ENCODE peak calls at places on chromosomes 12 and 14, in six cellular contexts. B is fibroblast of pulmonary artery, X is mucosa of descending colon, F is colonic mucosa, T is dorsolateral prefrontal cortex, S is endothelial cell. A is an unnamed sample.

GRCh38 chr14:59919582-59920377 is at the start of gene LRRC9:
- DNase-seq in F (peak), T (peak), B (peak), X (peak), S (peak), A (peak)

GRCh38 chr12:52952082-52952801 is 3.3 kb downstream of the KRT18 start:
- DNase-seq in B (no peak), X (peak), S (no peak), T (peak), F (peak), A (no peak)

GRCh38 chr12:47547077-47547476 is 158.8 kb downstream of the RPAP3 start:
- DNase-seq in B (peak), T (no peak), S (peak), F (no peak), X (no peak), A (no peak)

GRCh38 chr14:90569606-90570462 is 173.0 kb downstream of the CALM1 start:
- DNase-seq in B (no peak), F (no peak), T (no peak), X (no peak), S (no peak), A (no peak)

GRCh38 chr12:53735556-53735955 is 8.3 kb upstream of the CALCOCO1 start:
- DNase-seq in B (no peak), T (peak), S (no peak), X (no peak), F (no peak), A (no peak)

GRCh38 chr12:122836027-122836921 is 1.0 kb downstream of the HIP1R start:
- DNase-seq in S (peak), T (no peak), X (peak), F (peak), B (peak), A (no peak)

GRCh38 chr14:105852378-105853088 is 326.1 kb downstream of the TMEM121 start:
- DNase-seq in T (no peak), S (no peak), B (no peak), X (peak), F (peak), A (no peak)

GRCh38 chr12:68557011-68557715 is 53.5 kb upstream of the RAP1B start:
- DNase-seq in S (no peak), T (no peak), F (no peak), B (peak), X (no peak), A (no peak)

GRCh38 chr14:94961761-94962575 is 192.1 kb upstream of the GSC start:
- DNase-seq in X (no peak), S (no peak), F (no peak), T (no peak), B (no peak), A (no peak)

GRCh38 chr14:35140718-35141581 is 18.6 kb downstream of the PRORP start:
- DNase-seq in B (peak), S (no peak), F (no peak), T (no peak), X (no peak), A (no peak)
- TF ChIP-seq CTCF in B (peak), S (peak), F (peak), T (peak), X (no peak), A (peak)

GRCh38 chr14:103384450-103385152 is 614 bp upstream of the MARK3 start:
- DNase-seq in S (peak), B (no peak), T (no peak), F (peak), X (peak), A (peak)

GRCh38 chr14:103382375-103382774 is 2.8 kb upstream of the MARK3 start:
- DNase-seq in B (peak), X (no peak), T (no peak), S (no peak), F (no peak), A (no peak)

GRCh38 chr14:103386632-103387329 is 1.6 kb downstream of the MARK3 start:
- DNase-seq in F (no peak), T (no peak), S (no peak), X (no peak), B (peak), A (no peak)

GRCh38 chr14:103385994-103386491 is 828 bp downstream of the MARK3 start:
- DNase-seq in X (peak), S (peak), F (peak), T (peak), B (peak), A (peak)

GRCh38 chr14:103385153-103385993 is at the start of gene MARK3:
- DNase-seq in T (peak), S (peak), X (peak), B (peak), F (peak), A (peak)
- TF ChIP-seq CTCF in T (peak), S (no peak), X (no peak), B (no peak), F (no peak), A (no peak)

GRCh38 chr12:45582536-45582935 is 147.0 kb upstream of the ARID2 start:
- DNase-seq in B (peak), T (no peak), F (no peak), X (no peak), S (no peak), A (no peak)
- TF ChIP-seq CTCF in B (no peak), T (no peak), F (no peak), X (no peak), S (no peak), A (no peak)

DNA sequence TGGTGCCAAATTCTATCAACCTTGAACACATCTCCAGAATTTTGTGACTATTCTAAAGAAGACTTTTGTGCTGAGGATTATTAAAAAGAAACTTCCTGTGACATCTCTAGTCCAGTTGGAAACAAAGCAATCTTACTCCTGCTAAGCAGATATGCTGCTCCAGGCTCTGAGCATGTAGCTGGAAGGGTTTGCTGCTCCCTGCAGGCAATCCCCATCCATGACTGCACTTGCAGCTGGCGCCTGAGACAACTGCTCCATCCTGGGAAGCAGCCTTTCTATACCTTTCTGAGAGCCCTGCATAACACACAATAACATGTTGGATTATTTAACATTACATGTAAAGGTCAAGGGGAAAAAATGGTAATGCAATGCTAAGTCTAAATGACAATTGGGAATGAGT is 105.1 kb downstream of the NDUFA12 start:
- DNase-seq in F (no peak), T (no peak), S (peak), B (peak), X (no peak), A (peak)
- TF ChIP-seq CTCF in F (no peak), T (no peak), S (no peak), B (peak), X (no peak), A (no peak)

GRCh38 chr12:121797937-121798801 is 4.7 kb upstream of the RHOF start:
- DNase-seq in B (no peak), T (no peak), X (peak), S (no peak), F (peak), A (peak)

GRCh38 chr12:121799175-121799841 is 4.5 kb upstream of the SETD1B start:
- DNase-seq in F (peak), S (no peak), T (no peak), X (peak), B (peak), A (peak)

GRCh38 chr12:121795029-121795977 is 1.8 kb upstream of the RHOF start:
- DNase-seq in B (peak), S (peak), F (peak), X (peak), T (peak), A (peak)

GRCh38 chr12:121798807-121799174 is 5.0 kb upstream of the SETD1B start:
- DNase-seq in F (no peak), T (no peak), B (no peak), S (no peak), X (no peak), A (no peak)

DNA sequence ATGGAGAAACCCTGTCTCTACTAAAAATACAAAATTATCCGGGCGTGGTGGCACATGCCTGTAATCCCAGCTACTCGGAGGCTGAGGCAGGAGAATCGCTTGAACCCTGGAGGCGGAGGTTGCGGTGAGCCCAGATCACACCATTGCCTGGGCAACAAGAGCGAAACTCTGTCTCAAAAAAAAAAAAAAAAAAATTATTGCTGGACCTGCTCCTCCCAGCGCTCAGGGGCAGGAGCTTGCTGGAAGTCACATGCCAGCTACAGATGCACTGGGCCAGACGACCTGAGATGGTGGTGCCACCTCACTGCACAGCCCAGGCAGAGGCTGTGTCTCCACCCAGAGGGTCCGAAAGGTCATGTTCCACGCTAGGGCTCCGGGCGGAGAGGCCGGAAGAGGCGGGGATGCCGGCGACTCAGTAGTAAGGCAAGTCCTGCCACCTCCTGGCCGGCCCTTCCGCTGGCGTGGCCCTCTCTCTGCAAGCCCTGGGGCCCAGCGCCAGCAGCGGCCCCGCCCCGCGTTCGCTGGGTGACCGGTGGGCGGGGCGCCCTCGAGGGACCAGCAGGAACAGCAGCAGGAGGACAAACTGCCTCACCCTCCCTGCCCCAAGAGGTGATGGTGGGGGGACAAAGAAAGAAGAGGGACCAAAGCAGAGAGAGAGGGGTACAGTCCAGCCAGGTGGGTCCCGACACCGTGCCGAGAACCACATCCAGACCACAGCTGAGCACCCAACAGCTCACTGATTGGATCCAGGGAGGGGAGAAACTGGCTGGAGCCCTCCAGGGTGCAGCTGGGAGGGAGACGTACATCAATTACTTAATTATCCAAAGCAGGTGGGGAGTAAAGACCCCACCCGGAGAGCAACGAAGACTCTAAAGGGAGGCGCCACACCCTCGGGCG is 3.6 kb upstream of the RHOF start:
- DNase-seq in T (peak), S (peak), X (peak), F (peak), B (peak), A (peak)
- TF ChIP-seq CTCF in T (peak), S (no peak), X (peak), F (no peak), B (peak), A (no peak)

GRCh38 chr12:39697108-39697507 is 77.5 kb upstream of the ABCD2 start:
- DNase-seq in F (no peak), B (no peak), X (no peak), S (no peak), T (no peak), A (no peak)

GRCh38 chr12:39692258-39692853 is 72.8 kb upstream of the ABCD2 start:
- DNase-seq in X (no peak), S (no peak), T (no peak), F (no peak), B (peak), A (no peak)
- TF ChIP-seq CTCF in X (no peak), S (peak), T (peak), F (no peak), B (peak), A (peak)

GRCh38 chr12:29241821-29242591 is 92.9 kb downstream of the FAR2 start:
- DNase-seq in X (peak), T (peak), B (peak), F (peak), S (no peak), A (no peak)
- TF ChIP-seq CTCF in X (no peak), T (no peak), B (peak), F (no peak), S (no peak), A (no peak)